ENCODE peak calls at places on chromosomes 6 and 20, in ten cellular contexts. S is uterus; Z is stomach; Q is CD8-positive, alpha-beta memory T cell; F is transverse colon; D is cardiac muscle cell; W is adipocyte; V is body of pancreas; G is HCT116; B is mesendoderm. O is an unnamed sample. For H3K4me1, the result is how much of the 10 kb centered on the place peaks cover.

GRCh38 chr20:3082955-3083952 is 1.3 kb downstream of the AVP start:
- DNase-seq in S (no peak), Z (no peak), Q (no peak), F (no peak), D (no peak), W (no peak), V (no peak), G (no peak), B (no peak), O (no peak)

GRCh38 chr6:169903122-169903521 is 151.7 kb downstream of the ERMARD start:
- DNase-seq in S (no peak), Z (no peak), Q (no peak), F (no peak), D (no peak), W (no peak), V (no peak), G (no peak), B (no peak), O (no peak)

GRCh38 chr20:57770852-57771746 is 61.3 kb upstream of the PMEPA1 start:
- DNase-seq in S (no peak), Z (no peak), Q (no peak), F (no peak), D (no peak), W (no peak), V (no peak), G (no peak), B (no peak), O (no peak)

GRCh38 chr6:147061152-147061551 is 143.1 kb upstream of the STXBP5 start:
- DNase-seq in S (no peak), Z (no peak), Q (no peak), F (no peak), D (no peak), W (no peak), V (no peak), G (no peak), B (no peak), O (no peak)

GRCh38 chr6:42509765-42510164 is 54.1 kb upstream of the UBR2 start:
- DNase-seq in S (no peak), Z (no peak), Q (no peak), F (no peak), D (no peak), W (no peak), V (no peak), G (no peak), B (no peak), O (no peak)

GRCh38 chr20:24470031-24470781 is 777 bp downstream of the SYNDIG1 start:
- DNase-seq in S (no peak), Z (no peak), Q (no peak), F (no peak), D (no peak), W (peak), V (no peak), G (no peak), B (peak), O (no peak)

GRCh38 chr20:20713244-20713765 is 861 bp upstream of the RALGAPA2 start:
- DNase-seq in S (no peak), Z (no peak), Q (no peak), F (peak), D (no peak), W (no peak), V (no peak), G (no peak), B (no peak), O (no peak)

GRCh38 chr6:35258858-35259193 is 709 bp upstream of the ZNF76 start:
- DNase-seq in S (no peak), Z (peak), Q (no peak), F (no peak), D (peak), W (peak), V (no peak), G (peak), B (no peak), O (no peak)

GRCh38 chr6:154404791-154405400 is 48.3 kb upstream of the IPCEF1 start:
- DNase-seq in S (no peak), Z (no peak), Q (no peak), F (no peak), D (peak), W (peak), V (no peak), G (no peak), B (no peak), O (no peak)

GRCh38 chr20:13638496-13639477 is at the start of gene TASP1:
- DNase-seq in S (peak), Z (peak), Q (peak), F (peak), D (peak), W (peak), V (peak), G (peak), B (peak), O (peak)

GRCh38 chr6:53888931-53889330 is 94.1 kb downstream of the LRRC1 start:
- DNase-seq in S (no peak), Z (no peak), Q (no peak), F (no peak), D (no peak), W (peak), V (no peak), G (no peak), B (no peak), O (no peak)

GRCh38 chr6:47203266-47203967 is 106.3 kb downstream of the TNFRSF21 start:
- DNase-seq in S (no peak), Z (no peak), Q (peak), F (no peak), D (no peak), W (no peak), V (peak), G (no peak), B (no peak), O (no peak)
- H3K4me3 ChIP-seq in S (no peak), Z (no peak), Q (no peak), F (no peak), D (no peak), W (no peak), V (no peak), G (no peak), B (no peak), O (no peak)

GRCh38 chr6:87543836-87544735 is 45.7 kb downstream of the RARS2 start:
- DNase-seq in S (no peak), Z (no peak), Q (no peak), F (no peak), D (no peak), W (no peak), V (no peak), G (no peak), B (no peak), O (no peak)
- H3K4me1 ChIP-seq in S (under half), Z (under half), Q (under half), F (under half), D (under half), W (under half), V (under half), G (under half), B (under half), O (under half)

DNA sequence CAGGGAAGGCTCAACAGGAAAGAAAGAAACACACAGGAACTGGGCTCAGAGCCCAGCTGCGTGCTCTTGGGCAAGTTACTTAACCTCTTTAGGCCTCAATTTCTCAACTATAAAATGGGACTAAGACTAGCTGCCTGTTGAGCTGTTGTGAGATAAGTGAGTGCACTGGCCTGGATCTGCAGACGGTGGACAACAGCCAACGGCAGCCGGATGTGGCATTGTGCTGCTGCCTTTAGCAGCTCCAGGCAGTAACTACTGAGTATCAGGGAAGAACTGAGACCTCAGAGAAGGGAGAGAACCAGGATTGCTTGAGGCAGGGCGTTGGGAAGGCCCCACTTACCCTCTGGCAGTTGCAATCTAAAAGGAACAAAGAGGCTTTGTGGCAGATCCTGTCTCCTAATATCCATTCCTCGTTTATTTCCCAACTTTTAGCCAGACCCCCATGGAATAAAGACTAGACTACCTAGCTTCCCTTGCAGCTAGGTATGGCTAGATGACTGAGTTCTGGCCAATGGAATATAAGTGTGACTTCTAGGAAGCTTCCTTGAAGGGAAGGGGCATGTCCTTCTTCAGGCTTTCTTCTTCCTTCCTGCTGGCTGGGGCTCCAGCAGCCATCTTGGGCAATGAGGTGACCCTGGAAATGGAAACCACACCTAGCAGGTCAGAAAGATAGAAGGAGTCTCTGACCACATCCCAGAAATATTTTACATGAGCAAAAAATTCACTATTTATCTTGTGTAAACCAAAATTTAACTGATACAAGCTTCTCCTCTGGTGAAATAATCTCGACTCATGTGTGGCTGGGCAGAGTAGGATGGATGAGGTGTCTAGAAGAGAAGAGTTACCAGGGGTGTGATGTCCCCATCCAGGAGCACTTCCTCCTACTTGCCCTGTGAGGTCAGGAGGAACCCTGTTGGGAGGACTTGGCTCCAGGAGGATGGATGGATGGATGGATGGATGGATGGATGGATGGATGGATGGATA is 67.6 kb downstream of the MRPL14 start:
- DNase-seq in S (no peak), Z (peak), Q (no peak), F (no peak), D (peak), W (no peak), V (no peak), G (no peak), B (no peak), O (no peak)
- H3K4me3 ChIP-seq in S (no peak), Z (no peak), Q (no peak), F (no peak), D (no peak), W (no peak), V (no peak), G (no peak), B (no peak), O (no peak)

GRCh38 chr20:63212393-63212730 is 3.6 kb downstream of the YTHDF1 start:
- DNase-seq in S (no peak), Z (no peak), Q (no peak), F (no peak), D (no peak), W (peak), V (no peak), G (no peak), B (peak), O (no peak)
- H3K4me1 ChIP-seq in S (under half), Z (half or more), Q (under half), F (under half), D (under half), W (under half), V (half or more), G (under half), B (under half), O (under half)

GRCh38 chr6:167995731-167996151 is 1.7 kb upstream of the KIF25 start:
- DNase-seq in S (no peak), Z (no peak), Q (no peak), F (no peak), D (no peak), W (no peak), V (no peak), G (no peak), B (no peak), O (no peak)

GRCh38 chr6:167996424-167997199 is 859 bp upstream of the KIF25 start:
- DNase-seq in S (no peak), Z (no peak), Q (no peak), F (no peak), D (no peak), W (no peak), V (no peak), G (no peak), B (peak), O (no peak)

GRCh38 chr6:167995302-167995701 is 2.2 kb upstream of the KIF25 start:
- DNase-seq in S (no peak), Z (no peak), Q (no peak), F (no peak), D (no peak), W (no peak), V (no peak), G (no peak), B (no peak), O (no peak)

GRCh38 chr6:167998206-167998605 is 735 bp downstream of the KIF25 start:
- DNase-seq in S (no peak), Z (no peak), Q (no peak), F (no peak), D (no peak), W (no peak), V (no peak), G (no peak), B (no peak), O (no peak)

GRCh38 chr6:167997642-167998041 is at the start of gene KIF25:
- DNase-seq in S (no peak), Z (no peak), Q (no peak), F (no peak), D (no peak), W (no peak), V (no peak), G (no peak), B (no peak), O (no peak)
- H3K4me3 ChIP-seq in S (no peak), Z (no peak), Q (no peak), F (no peak), D (no peak), W (no peak), V (no peak), G (no peak), B (no peak), O (no peak)

DNA sequence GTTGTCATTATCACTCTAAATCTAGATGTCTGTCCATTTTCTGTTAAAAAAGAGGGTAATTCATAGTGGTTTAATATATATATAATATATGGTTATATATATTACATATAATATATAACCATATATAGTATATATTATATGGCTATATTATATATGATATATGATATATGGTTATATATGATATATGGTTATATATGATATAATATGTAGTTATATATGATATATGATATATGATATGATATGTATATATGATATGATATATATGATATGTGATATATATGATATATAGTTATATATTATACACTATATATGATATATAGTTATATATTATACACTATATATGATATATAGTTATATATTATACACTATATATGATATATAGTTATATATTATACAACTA is 8.6 kb downstream of the OR2A4 start:
- DNase-seq in S (no peak), Z (no peak), Q (no peak), F (no peak), D (no peak), W (no peak), V (no peak), G (no peak), B (no peak), O (no peak)
- H3K4me1 ChIP-seq in S (under half), Z (under half), Q (under half), F (under half), D (under half), W (under half), V (under half), G (under half), B (under half), O (under half)

DNA sequence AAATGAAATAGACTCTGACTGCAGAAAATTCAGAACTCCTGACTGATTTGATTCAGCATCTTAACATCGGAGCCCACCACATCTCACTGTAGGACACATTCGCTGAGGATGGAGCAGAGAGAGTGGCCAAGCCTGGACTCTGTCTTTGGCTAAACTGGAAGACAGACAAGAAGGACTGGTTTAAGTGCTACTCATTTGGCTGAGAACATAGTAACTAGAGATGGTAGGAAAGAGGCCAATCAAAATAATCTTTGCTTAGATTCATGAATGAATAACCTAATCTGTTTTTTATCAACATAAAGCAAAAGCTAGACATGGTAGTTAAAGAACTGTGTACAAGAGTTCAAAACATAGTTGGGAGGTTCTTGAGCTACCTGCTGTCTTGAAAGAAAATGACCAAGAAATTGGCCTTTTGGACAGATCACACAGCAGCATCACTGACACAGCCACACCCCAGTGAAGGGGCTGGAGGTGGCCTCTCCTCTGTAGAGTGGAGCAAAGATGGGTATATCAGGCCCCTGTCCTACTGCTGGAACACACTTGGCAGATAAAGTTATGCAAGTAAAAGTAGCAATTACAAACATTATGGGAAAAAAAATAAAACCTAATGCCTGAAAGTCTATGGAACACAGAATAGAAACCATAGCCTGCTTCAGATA is 87.1 kb upstream of the NT5E start:
- DNase-seq in S (no peak), Z (no peak), Q (no peak), F (no peak), D (no peak), W (peak), V (no peak), G (no peak), B (no peak), O (no peak)
- H3K4me3 ChIP-seq in S (no peak), Z (no peak), Q (no peak), F (no peak), D (no peak), W (no peak), V (no peak), G (no peak), B (no peak), O (no peak)

DNA sequence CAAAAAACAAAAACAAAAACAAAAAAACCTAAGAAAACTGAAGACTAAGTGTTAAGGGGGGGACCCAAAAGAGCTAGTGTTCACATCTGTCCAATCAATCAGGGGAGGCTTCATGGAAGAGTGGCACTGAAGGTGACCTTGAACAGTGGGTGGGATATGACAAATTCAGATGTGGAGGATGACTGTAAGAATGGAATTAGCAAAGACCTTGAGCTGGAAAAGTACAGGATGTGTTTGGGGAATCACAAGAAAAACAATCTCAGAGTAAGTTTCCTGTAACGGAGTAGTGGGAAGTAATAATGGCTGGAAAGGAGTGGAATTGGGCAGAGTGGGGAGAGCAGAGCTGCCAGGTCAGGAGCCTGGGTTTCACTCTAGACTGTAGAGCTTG is 2.9 kb upstream of the IER3 start:
- DNase-seq in S (no peak), Z (no peak), Q (no peak), F (no peak), D (no peak), W (no peak), V (no peak), G (no peak), B (no peak), O (no peak)
- H3K4me1 ChIP-seq in S (under half), Z (half or more), Q (under half), F (half or more), D (under half), W (under half), V (half or more), G (half or more), B (under half), O (under half)

DNA sequence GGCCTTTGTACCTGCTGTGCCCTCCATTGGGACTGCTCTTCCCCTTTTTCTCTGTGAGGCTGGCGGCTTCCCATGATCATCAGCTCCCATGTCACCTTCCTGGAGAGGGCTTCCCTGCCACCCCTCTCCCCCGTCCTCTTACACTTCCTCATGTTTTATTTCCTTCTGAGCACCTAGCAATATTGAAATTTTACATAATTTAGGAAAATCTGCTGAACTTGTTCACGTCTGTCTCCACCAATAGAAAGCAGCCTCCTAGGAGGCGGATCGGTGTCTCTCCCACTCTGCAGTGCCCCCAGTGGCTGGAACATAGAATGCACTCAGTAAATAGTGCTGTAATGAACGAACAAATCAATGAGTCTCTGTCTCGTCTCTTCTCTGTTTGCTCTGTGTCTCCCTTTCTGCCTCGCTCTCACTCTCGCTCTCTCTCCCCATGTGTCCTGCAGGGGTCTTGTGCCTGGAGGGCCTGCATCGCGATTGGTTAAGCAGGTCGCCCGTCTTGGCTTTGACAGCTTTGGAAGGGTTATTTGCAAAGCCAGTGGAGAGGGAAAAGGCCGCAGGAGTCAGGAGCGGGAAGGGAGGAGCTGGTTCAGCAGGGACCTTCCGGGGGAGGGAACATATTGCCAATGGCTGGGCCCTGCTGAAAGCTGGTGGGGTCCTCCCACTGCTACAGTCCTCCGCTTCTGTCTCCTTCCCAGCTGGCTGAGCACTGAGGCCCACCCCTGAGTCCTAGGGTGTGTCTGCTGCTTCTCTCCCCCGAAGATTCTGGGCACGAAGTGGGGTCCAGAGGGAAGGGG is 12.1 kb upstream of the OCSTAMP start:
- DNase-seq in S (peak), Z (peak), Q (peak), F (peak), D (peak), W (peak), V (peak), G (peak), B (peak), O (peak)
- H3K4me3 ChIP-seq in S (peak), Z (peak), Q (peak), F (peak), D (no peak), W (peak), V (no peak), G (peak), B (no peak), O (no peak)

O was measured in iPS DF 6.9.